ENCODE peak calls at places on chromosomes 4 and X, in seven cellular contexts. C is suprapubic skin, M is endothelial cell of umbilical vein, H is A549, K is GM12865, U is astrocyte, Q is GM23338. F is an unnamed sample.
A peak's percentile ranks its signal among the peaks of the same experiment; 100 is the strongest.

GRCh38 chr4:127236875-127237274 is 395.9 kb upstream of the INTU start:
- DNase-seq in Q (no peak), H (no peak), U (no peak), M (no peak), C (no peak), K (no peak), F (no peak)

GRCh38 chr4:54050214-54050904 is 14.0 kb downstream of the CHIC2 start:
- DNase-seq in Q (no peak), M (peak; percentile 47), K (no peak), U (peak; percentile 72), C (no peak), H (no peak), F (peak; percentile 44)

GRCh38 chr4:123444298-123444731 is 47.7 kb downstream of the SPRY1 start:
- DNase-seq in U (peak; percentile 37), M (peak; percentile 75), H (no peak), K (peak; percentile 82), C (no peak), Q (peak; percentile 82), F (peak; percentile 63)

GRCh38 chrX:103585421-103586313 is at the start of gene TCEAL4:
- DNase-seq in C (peak; percentile 80), U (no peak), K (peak; percentile 49), Q (peak; percentile 61), M (peak; percentile 36), H (peak; percentile 51), F (peak; percentile 44)

GRCh38 chrX:41921492-41922124 is 1.7 kb downstream of the CASK start:
- DNase-seq in M (peak; percentile 28), Q (no peak), K (peak; percentile 68), C (no peak), H (no peak), U (no peak), F (peak; percentile 68)

GRCh38 chr4:67954867-67955266 is 8.4 kb downstream of the TMPRSS11A start:
- DNase-seq in Q (no peak), C (no peak), U (no peak), M (no peak), H (no peak), K (no peak), F (no peak)

GRCh38 chr4:22500831-22501714 is 14.8 kb downstream of the ADGRA3 start:
- DNase-seq in M (peak; percentile 51), K (peak; percentile 71), Q (no peak), H (peak; percentile 32), C (no peak), U (peak; percentile 86), F (peak; percentile 45)

GRCh38 chr4:184355111-184355604 is 119.2 kb downstream of the IRF2 start:
- DNase-seq in C (no peak), Q (no peak), U (peak; percentile 81), H (peak; percentile 19), K (peak; percentile 85), M (peak; percentile 98), F (peak; percentile 89)

GRCh38 chr4:118325443-118325842 is 27.4 kb downstream of the PRSS12 start:
- DNase-seq in M (no peak), H (no peak), K (no peak), Q (peak; percentile 26), U (no peak), C (no peak), F (no peak)

GRCh38 chr4:7828011-7828720 is 111.5 kb downstream of the AFAP1 start:
- DNase-seq in C (no peak), Q (peak; percentile 47), M (peak; percentile 96), H (no peak), K (peak; percentile 59), U (peak; percentile 100), F (peak; percentile 100)

GRCh38 chr4:43992552-43992951 is 456.1 kb downstream of the KCTD8 start:
- DNase-seq in Q (peak; percentile 50), C (no peak), K (no peak), M (no peak), H (no peak), U (no peak), F (no peak)

GRCh38 chrX:74383611-74384010 is 37.7 kb upstream of the SLC16A2 start:
- DNase-seq in K (peak; percentile 27), C (no peak), U (peak; percentile 40), M (peak; percentile 41), Q (peak; percentile 58), H (peak; percentile 58), F (peak; percentile 73)

GRCh38 chr4:177239475-177239874 is 70.2 kb upstream of the NEIL3 start:
- DNase-seq in K (no peak), M (no peak), H (no peak), Q (no peak), C (no peak), U (peak; percentile 23), F (no peak)

GRCh38 chr4:186132577-186133277 is 28.2 kb downstream of the FAM149A start:
- DNase-seq in Q (peak; percentile 83), K (no peak), H (peak; percentile 40), C (no peak), U (peak; percentile 54), M (peak; percentile 36), F (peak; percentile 73)

GRCh38 chrX:48945517-48946348 is 11.7 kb downstream of the OTUD5 start:
- DNase-seq in Q (peak; percentile 82), U (no peak), M (peak; percentile 32), H (peak; percentile 61), K (peak; percentile 64), C (no peak), F (peak; percentile 66)

DNA sequence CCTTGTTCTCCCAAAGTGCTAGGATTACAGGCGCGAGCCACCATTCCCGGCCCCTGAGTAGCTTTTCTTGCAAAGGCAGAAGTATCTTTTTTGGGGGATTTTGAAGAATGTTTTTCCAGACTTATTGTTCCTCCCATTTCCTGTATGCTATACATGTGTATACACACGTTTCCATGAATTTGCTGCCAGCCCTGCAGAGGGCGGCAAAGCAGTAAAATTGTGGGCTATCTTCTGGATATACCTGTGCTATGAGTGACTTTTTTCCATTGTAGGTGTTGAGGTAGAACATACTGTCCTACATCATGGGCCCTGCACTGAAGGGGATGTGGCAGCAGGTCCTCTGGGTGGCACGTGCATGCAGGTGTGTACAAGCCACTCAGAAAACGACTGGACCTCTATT is 16.9 kb upstream of the MED28 start:
- DNase-seq in C (no peak), K (no peak), Q (peak; percentile 18), M (peak; percentile 48), H (peak; percentile 34), U (no peak), F (peak; percentile 35)
- TF ChIP-seq CTCF in C (no peak), K (no peak), Q (peak; percentile 60), M (peak; percentile 38), H (peak; percentile 35), U (peak; percentile 32), F (peak; percentile 60)

DNA sequence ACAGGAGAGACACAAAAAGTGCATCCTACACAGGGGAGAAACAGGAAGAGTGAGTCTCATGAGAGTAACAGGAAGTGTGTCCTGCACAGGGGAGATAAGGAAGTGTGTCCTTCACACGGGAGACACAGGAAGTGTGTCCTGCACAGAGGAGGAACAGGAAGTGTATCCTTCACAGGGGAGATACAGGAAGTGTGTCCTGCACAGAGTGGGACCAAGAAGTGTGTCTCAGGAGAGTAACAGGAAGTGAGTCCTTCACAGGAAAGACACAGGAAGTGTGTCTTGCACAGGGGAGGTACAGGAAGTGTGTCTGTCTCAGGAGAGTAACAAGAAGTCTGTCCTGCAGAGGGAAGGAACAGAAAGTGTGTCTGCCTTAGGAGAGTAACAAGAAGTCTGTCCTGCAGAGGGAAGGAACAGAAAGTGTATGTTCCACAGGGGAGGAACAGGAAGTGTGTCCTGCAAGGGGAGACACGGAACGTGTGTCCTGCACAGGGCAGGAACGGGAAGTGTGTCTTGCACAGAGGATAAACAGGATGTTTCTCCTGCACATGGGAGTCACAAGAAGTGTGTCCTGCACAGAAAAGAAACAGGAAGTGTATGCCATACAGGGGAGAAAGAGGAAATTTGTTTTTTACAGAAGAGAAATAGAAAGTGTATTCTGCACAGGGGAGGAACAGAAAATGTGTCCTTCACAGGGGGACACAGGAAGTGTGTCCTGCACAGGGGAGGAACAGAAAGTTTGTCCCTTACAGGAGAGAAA is 102.0 kb downstream of the ARSF start:
- DNase-seq in H (peak; percentile 13), M (no peak), K (peak; percentile 6), Q (no peak), U (no peak), C (no peak), F (no peak)
- H3K4me3 ChIP-seq in H (peak overlapping the region; percentile 32), M (no peak overlapping the region), K (no peak overlapping the region), Q (no peak overlapping the region), U (no peak overlapping the region), C (no peak overlapping the region), F (no peak overlapping the region)

DNA sequence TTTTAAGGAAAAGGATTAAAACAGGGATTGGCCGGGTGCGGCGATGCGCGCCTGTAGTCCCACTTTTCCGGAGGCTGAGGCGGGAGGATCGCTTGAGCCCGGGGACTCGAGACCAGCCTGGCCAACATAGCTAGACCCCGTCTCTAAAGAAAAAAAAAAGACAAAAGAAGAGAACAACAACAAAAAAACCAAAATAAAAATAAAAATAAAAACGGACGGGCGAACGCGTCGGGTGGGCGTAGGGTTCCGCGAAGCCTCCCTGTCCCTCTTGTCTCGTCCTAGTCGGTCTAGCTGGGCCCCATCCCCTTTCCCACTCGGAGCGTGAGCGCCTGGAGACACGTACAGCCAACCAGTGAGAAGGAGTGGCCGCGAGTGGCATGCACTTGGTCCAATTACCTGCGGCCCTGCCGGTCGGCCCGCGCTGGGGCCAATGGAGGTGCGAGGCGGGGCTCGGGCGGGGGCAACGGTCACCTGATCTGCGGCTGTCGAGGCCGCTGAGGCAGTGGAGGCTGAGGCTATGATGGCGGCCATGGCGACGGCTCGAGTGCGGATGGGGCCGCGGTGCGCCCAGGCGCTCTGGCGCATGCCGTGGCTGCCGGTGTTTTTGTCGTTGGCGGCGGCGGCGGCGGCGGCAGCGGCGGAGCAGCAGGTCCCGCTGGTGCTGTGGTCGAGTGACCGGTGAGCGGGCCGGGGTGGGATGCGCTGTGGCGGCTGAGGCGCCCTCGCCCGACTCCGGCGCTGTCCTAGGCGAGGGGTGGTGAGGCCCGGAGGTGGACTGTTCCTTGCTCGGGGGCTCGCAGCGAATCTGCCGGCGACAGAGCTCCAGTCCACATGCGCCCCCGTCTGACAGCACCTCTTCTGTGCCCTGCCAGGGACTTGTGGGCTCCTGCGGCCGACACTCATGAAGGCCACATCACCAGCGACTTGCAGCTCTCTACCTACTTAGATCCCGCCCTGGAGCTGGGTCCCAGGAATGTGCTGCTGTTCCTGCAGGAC is at the start of gene ATP6AP1:
- DNase-seq in U (peak; percentile 92), Q (peak; percentile 92), K (peak; percentile 96), H (peak; percentile 97), M (peak; percentile 93), C (peak; percentile 94), F (peak; percentile 96)
- TF ChIP-seq CTCF in U (no peak), Q (peak; percentile 19), K (no peak), H (no peak), M (no peak), C (no peak), F (no peak)

GRCh38 chrX:9293051-9293496 is 171.8 kb upstream of the TBL1X start:
- DNase-seq in U (no peak), K (no peak), H (no peak), C (no peak), M (no peak), Q (peak; percentile 74), F (no peak)

GRCh38 chrX:9286234-9286633 is 178.6 kb upstream of the TBL1X start:
- DNase-seq in M (no peak), K (no peak), Q (no peak), C (no peak), H (no peak), U (no peak), F (no peak)

GRCh38 chrX:9293903-9294302 is 171.0 kb upstream of the TBL1X start:
- DNase-seq in M (no peak), H (no peak), C (no peak), Q (no peak), U (no peak), K (no peak), F (no peak)

DNA sequence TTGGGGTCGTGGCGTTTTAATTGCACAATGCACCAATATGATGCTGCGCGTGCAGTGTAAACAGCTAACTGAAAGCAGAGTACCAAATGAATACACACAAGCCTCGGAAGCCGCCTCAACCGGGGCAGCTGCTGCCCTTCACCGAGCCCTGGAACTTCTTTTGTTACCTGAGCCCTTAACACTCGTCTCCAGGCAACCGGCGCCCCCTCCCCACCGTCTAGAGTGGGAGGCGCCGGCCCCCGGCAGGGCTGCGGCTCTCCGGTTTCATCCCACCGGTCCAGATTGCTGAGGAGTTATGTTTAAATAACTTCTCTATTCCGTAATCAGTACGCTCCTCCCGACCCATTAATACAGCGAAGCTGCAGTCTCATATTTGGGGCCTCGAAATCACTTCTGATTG is 173.2 kb upstream of the TBL1X start:
- DNase-seq in C (no peak), Q (peak; percentile 73), K (no peak), H (no peak), U (no peak), M (no peak), F (peak; percentile 5)
- H3K4me3 ChIP-seq in C (no peak overlapping the region), Q (peak overlapping the region; percentile 47), K (no peak overlapping the region), H (no peak overlapping the region), U (no peak overlapping the region), M (no peak overlapping the region), F (peak overlapping the region; percentile 45)